ENCODE peak calls at places on chromosomes 6 and 20, in eight cellular contexts. F is lower lobe of right lung, I is gastrocnemius medialis, Z is lung, C is ovary, S is nephron progenitor cell, V is activated B cell treated with CpG ODN at 0.5 μM for 24 hours, T is cardiac fibroblast. B is an unnamed sample.

GRCh38 chr6:12115001-12115400 is 102.9 kb downstream of the HIVEP1 start:
- DNase-seq in F (no peak), I (no peak), Z (no peak), C (no peak), S (no peak), V (no peak), T (no peak), B (no peak)

GRCh38 chr20:56166781-56167465 is 81.6 kb upstream of the MC3R start:
- DNase-seq in F (no peak), I (no peak), Z (no peak), C (no peak), S (no peak), V (no peak), T (no peak), B (no peak)

GRCh38 chr6:151303231-151303630 is 63.5 kb downstream of the AKAP12 start:
- DNase-seq in F (no peak), I (no peak), Z (no peak), C (no peak), S (no peak), V (no peak), T (no peak), B (no peak)

GRCh38 chr20:21465799-21466198 is 48.1 kb downstream of the NKX2-2 start:
- DNase-seq in F (no peak), I (no peak), Z (no peak), C (no peak), S (no peak), V (no peak), T (no peak), B (no peak)

GRCh38 chr6:88870728-88871330 is 92.6 kb downstream of the RNGTT start:
- DNase-seq in F (no peak), I (no peak), Z (no peak), C (peak), S (peak), V (no peak), T (peak), B (peak)

GRCh38 chr20:53943522-53944291 is 126.7 kb downstream of the BCAS1 start:
- DNase-seq in F (no peak), I (no peak), Z (no peak), C (no peak), S (no peak), V (no peak), T (peak), B (peak)

GRCh38 chr6:12066297-12066696 is 54.2 kb downstream of the HIVEP1 start:
- DNase-seq in F (no peak), I (no peak), Z (no peak), C (no peak), S (no peak), V (no peak), T (peak), B (peak)

GRCh38 chr20:53677447-53678314 is 84.0 kb upstream of the ZNF217 start:
- DNase-seq in F (peak), I (no peak), Z (no peak), C (no peak), S (peak), V (no peak), T (peak), B (peak)

GRCh38 chr6:144895313-144895712 is 610.2 kb downstream of the UTRN start:
- DNase-seq in F (no peak), I (no peak), Z (no peak), C (no peak), S (no peak), V (no peak), T (no peak), B (no peak)

GRCh38 chr20:63826753-63827152 is 4.3 kb downstream of the ZBTB46 start:
- DNase-seq in F (no peak), I (no peak), Z (no peak), C (peak), S (no peak), V (no peak), T (no peak), B (no peak)

GRCh38 chr20:41664584-41664983 is 46.4 kb upstream of the CHD6 start:
- DNase-seq in F (no peak), I (no peak), Z (no peak), C (no peak), S (no peak), V (no peak), T (no peak), B (peak)

GRCh38 chr6:27133281-27134227 is 113.9 kb upstream of the PRSS16 start:
- DNase-seq in F (peak), I (no peak), Z (no peak), C (no peak), S (peak), V (peak), T (peak), B (peak)

GRCh38 chr20:46089338-46090094 is at the start of gene NCOA5:
- DNase-seq in F (peak), I (peak), Z (peak), C (peak), S (peak), V (peak), T (peak), B (peak)
- TF ChIP-seq CTCF in F (peak), I (no peak), Z (no peak), C (no peak), S (no peak), V (no peak), T (no peak), B (no peak)

GRCh38 chr6:81075974-81076373 is 676.5 kb downstream of the TENT5A start:
- DNase-seq in F (no peak), I (no peak), Z (no peak), C (no peak), S (peak), V (no peak), T (peak), B (peak)
- TF ChIP-seq CTCF in F (no peak), I (no peak), Z (no peak), C (no peak), S (peak), V (no peak), T (peak), B (peak)

GRCh38 chr6:147285087-147285855 is 81.1 kb downstream of the STXBP5 start:
- DNase-seq in F (no peak), I (no peak), Z (no peak), C (no peak), S (no peak), V (no peak), T (peak), B (peak)
- TF ChIP-seq CTCF in F (peak), I (peak), Z (peak), C (no peak), S (peak), V (no peak), T (peak), B (peak)

GRCh38 chr6:9412951-9413559 is 977.7 kb upstream of the SLC35B3 start:
- DNase-seq in F (no peak), I (no peak), Z (no peak), C (no peak), S (peak), V (no peak), T (peak), B (peak)
- TF ChIP-seq CTCF in F (peak), I (no peak), Z (no peak), C (no peak), S (peak), V (no peak), T (peak), B (peak)

GRCh38 chr6:148247386-148248063 is 95.1 kb upstream of the SASH1 start:
- DNase-seq in F (no peak), I (no peak), Z (no peak), C (no peak), S (no peak), V (no peak), T (no peak), B (no peak)

GRCh38 chr6:148251891-148252290 is 90.7 kb upstream of the SASH1 start:
- DNase-seq in F (no peak), I (no peak), Z (no peak), C (no peak), S (no peak), V (no peak), T (no peak), B (no peak)

GRCh38 chr6:148249160-148249559 is 93.5 kb upstream of the SASH1 start:
- DNase-seq in F (no peak), I (no peak), Z (no peak), C (no peak), S (no peak), V (no peak), T (no peak), B (no peak)

DNA sequence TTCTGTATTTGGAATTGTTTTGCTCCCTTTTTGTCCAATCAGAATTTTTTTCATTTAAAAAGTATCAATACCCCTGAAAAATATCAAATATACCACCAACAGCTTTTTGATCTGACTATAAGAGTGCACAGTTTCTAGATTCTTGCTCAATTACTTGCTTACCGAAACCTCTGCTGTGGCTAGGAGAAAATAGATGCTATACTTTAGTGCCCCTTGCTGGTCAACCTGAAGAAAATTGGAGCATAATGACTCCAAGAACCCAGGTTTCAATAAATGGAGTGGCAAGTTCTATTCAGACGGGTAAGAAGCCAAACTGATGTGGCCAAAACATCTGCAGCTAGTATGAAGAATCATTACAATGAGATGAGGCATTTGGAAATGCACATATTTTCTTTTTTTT is 91.4 kb upstream of the SASH1 start:
- DNase-seq in F (no peak), I (no peak), Z (no peak), C (no peak), S (no peak), V (no peak), T (peak), B (peak)
- TF ChIP-seq CTCF in F (peak), I (peak), Z (peak), C (no peak), S (no peak), V (no peak), T (peak), B (peak)

DNA sequence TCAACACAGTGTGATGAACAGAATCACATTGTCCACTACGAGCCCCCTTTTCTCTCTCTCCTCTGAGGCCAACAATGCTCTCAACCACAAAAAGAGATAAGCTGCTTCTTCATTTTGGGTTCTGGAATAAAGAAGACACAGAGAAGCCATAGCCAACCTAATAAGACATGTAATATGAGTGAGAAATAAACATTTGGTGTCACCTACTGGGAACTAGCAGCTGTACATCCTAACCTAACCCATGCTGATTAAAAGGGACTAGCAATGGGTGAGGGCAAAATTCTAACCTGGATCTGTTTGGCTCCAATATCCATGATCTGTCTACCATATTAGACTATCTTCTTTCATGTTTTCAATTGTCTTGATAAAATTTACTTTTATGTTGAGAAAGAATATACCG is 369.1 kb upstream of the MARCKS start:
- DNase-seq in F (no peak), I (no peak), Z (no peak), C (no peak), S (no peak), V (no peak), T (peak), B (peak)
- TF ChIP-seq CTCF in F (no peak), I (no peak), Z (no peak), C (no peak), S (no peak), V (no peak), T (peak), B (no peak)

GRCh38 chr20:45094864-45095574 is 5.9 kb downstream of the KCNS1 start:
- DNase-seq in F (no peak), I (no peak), Z (no peak), C (no peak), S (no peak), V (no peak), T (no peak), B (no peak)

GRCh38 chr20:45098096-45098773 is 2.7 kb downstream of the KCNS1 start:
- DNase-seq in F (no peak), I (no peak), Z (no peak), C (no peak), S (peak), V (no peak), T (peak), B (no peak)

GRCh38 chr20:45095753-45096371 is 5.1 kb downstream of the KCNS1 start:
- DNase-seq in F (no peak), I (peak), Z (peak), C (peak), S (peak), V (no peak), T (peak), B (peak)

GRCh38 chr20:45096781-45097180 is 4.1 kb downstream of the KCNS1 start:
- DNase-seq in F (no peak), I (no peak), Z (no peak), C (no peak), S (no peak), V (no peak), T (no peak), B (no peak)

GRCh38 chr20:45097485-45098095 is 3.3 kb downstream of the KCNS1 start:
- DNase-seq in F (peak), I (no peak), Z (no peak), C (no peak), S (no peak), V (no peak), T (peak), B (peak)
- TF ChIP-seq CTCF in F (peak), I (no peak), Z (no peak), C (no peak), S (no peak), V (no peak), T (peak), B (peak)

DNA sequence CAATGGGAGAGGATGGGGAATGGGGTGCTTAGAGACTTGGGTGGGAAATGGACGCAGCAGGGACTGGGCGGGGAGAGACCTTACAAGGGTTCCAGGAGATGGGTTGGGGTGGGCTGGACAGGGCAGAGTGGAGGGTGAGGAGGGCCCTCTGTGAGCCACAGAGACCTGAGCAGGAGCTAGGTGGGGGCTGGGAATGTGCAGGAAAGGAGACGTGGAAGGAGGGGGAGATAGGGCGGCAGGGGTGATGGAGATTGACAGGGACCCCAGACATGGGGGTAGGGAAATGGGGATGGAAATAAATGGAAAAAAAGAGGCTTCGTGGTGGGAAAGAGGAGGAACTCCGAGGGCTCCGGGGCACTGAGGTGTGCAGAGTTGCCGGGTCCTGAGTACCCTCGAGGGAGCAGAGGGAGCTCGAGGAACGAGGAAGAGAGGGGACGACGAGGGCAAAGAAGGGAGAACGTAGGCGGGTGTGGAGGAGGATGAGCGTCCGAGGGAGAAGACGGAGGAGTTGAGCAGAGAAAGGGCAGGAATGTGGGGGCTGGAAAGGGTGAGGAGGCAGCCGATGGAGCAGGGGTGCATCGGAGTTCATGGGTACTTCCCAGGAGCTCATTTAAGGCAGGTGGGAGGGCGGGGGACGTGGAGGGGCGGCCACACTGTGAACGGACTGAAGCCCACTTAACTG is 2.1 kb upstream of the CTCFL start:
- DNase-seq in F (no peak), I (no peak), Z (no peak), C (no peak), S (peak), V (no peak), T (no peak), B (no peak)
- TF ChIP-seq CTCF in F (no peak), I (no peak), Z (no peak), C (no peak), S (no peak), V (no peak), T (no peak), B (no peak)

B was measured in fibroblast of the aortic adventitia.